ENCODE peak calls at places on chromosomes 16 and 17, in eight cellular contexts. U is IMR-90, M is GM23248, N is SK-N-SH, O is H9, S is fibroblast of lung, W is A549, Y is neuronal stem cell. E is an unnamed sample.
A peak's percentile ranks its signal among the peaks of the same experiment; 100 is the strongest.

GRCh38 chr17:17826942-17827785 is 9.6 kb downstream of the SREBF1 start:
- DNase-seq in U (no peak), M (no peak), O (no peak), S (no peak), Y (no peak), N (no peak), W (no peak), E (no peak)

GRCh38 chr17:77311371-77311981 is 170.7 kb downstream of the SEC14L1 start:
- DNase-seq in W (no peak), Y (no peak), S (no peak), O (no peak), M (no peak), N (no peak), U (no peak), E (no peak)

GRCh38 chr17:77365584-77366186 is 224.9 kb downstream of the SEC14L1 start:
- DNase-seq in M (peak; percentile 93), N (peak; percentile 48), W (peak; percentile 76), Y (no peak), O (no peak), S (peak; percentile 81), U (peak; percentile 93), E (peak; percentile 82)

GRCh38 chr17:77146882-77147281 is 6.1 kb downstream of the SEC14L1 start:
- DNase-seq in O (peak; percentile 63), S (no peak), N (no peak), W (no peak), M (no peak), U (no peak), Y (no peak), E (no peak)

GRCh38 chr16:3490911-3491629 is 4.2 kb downstream of the C16orf90 start:
- DNase-seq in Y (no peak), U (no peak), S (no peak), O (no peak), N (no peak), W (no peak), M (no peak), E (no peak)

GRCh38 chr16:55571191-55571897 is 4.9 kb downstream of the CAPNS2 start:
- DNase-seq in O (no peak), M (no peak), W (no peak), S (no peak), U (no peak), N (no peak), Y (no peak), E (no peak)

GRCh38 chr17:66143657-66144282 is 48.2 kb downstream of the CEP112 start:
- DNase-seq in S (no peak), O (no peak), W (no peak), U (no peak), Y (no peak), M (no peak), N (no peak), E (peak; percentile 8)

GRCh38 chr16:56317998-56318912 is 107.1 kb downstream of the AMFR start:
- DNase-seq in Y (peak; percentile 79), N (peak; percentile 97), M (peak; percentile 79), W (peak; percentile 66), S (peak; percentile 81), O (peak; percentile 86), U (peak; percentile 70), E (peak; percentile 73)

GRCh38 chr17:79276824-79277223 is 202.2 kb downstream of the ENGASE start:
- DNase-seq in U (no peak), O (no peak), N (no peak), M (peak; percentile 21), W (no peak), S (no peak), Y (no peak), E (no peak)

GRCh38 chr17:8563981-8564602 is 66.4 kb downstream of the MYH10 start:
- DNase-seq in S (peak; percentile 50), M (peak; percentile 54), Y (no peak), U (peak; percentile 73), O (no peak), N (no peak), W (no peak), E (no peak)

GRCh38 chr16:56347670-56348069 is 77.7 kb downstream of the AMFR start:
- DNase-seq in M (no peak), O (no peak), S (no peak), U (no peak), W (no peak), N (no peak), Y (no peak), E (no peak)

GRCh38 chr17:27914382-27914781 is 21.2 kb upstream of the LYRM9 start:
- DNase-seq in N (no peak), Y (no peak), S (no peak), W (no peak), U (no peak), O (no peak), M (no peak), E (no peak)

GRCh38 chr16:78566397-78567073 is 467.1 kb downstream of the WWOX start:
- DNase-seq in O (no peak), N (no peak), Y (no peak), W (no peak), M (no peak), U (no peak), S (no peak), E (no peak)

GRCh38 chr17:21044971-21045370 is 2.2 kb upstream of the USP22 start:
- DNase-seq in M (no peak), U (no peak), S (no peak), O (no peak), W (no peak), N (no peak), Y (no peak), E (no peak)

GRCh38 chr17:1469231-1469852 is 13.3 kb upstream of the CRK start:
- DNase-seq in W (peak; percentile 93), O (peak; percentile 77), U (no peak), S (no peak), Y (no peak), M (no peak), N (no peak), E (no peak)

GRCh38 chr17:1471931-1472727 is 16.1 kb upstream of the CRK start:
- DNase-seq in M (no peak), Y (no peak), O (peak; percentile 72), U (no peak), W (no peak), S (no peak), N (no peak), E (no peak)

GRCh38 chr17:1471490-1471889 is 15.5 kb upstream of the CRK start:
- DNase-seq in U (no peak), M (no peak), W (no peak), O (no peak), Y (no peak), S (no peak), N (no peak), E (no peak)

GRCh38 chr17:1470774-1471462 is 14.9 kb upstream of the CRK start:
- DNase-seq in N (no peak), W (no peak), O (no peak), M (no peak), U (no peak), S (no peak), Y (no peak), E (no peak)

GRCh38 chr17:1470071-1470773 is 14.2 kb upstream of the CRK start:
- DNase-seq in O (no peak), W (no peak), N (no peak), M (no peak), U (no peak), Y (no peak), S (no peak), E (no peak)
- H3K4me2 ChIP-seq in O (no peak overlapping the region), W (no peak overlapping the region), N (no peak overlapping the region), M (no peak overlapping the region), U (no peak overlapping the region), Y (no peak overlapping the region), S (no peak overlapping the region), E (no peak overlapping the region)

GRCh38 chr17:4314618-4315017 is 50.8 kb upstream of the ANKFY1 start:
- DNase-seq in W (no peak), M (no peak), S (no peak), U (no peak), O (no peak), N (no peak), Y (no peak), E (no peak)

GRCh38 chr17:4317648-4318047 is 48.8 kb downstream of the UBE2G1 start:
- DNase-seq in N (no peak), W (no peak), Y (no peak), S (no peak), M (no peak), O (no peak), U (no peak), E (no peak)

GRCh38 chr17:4313482-4314114 is 49.8 kb upstream of the ANKFY1 start:
- DNase-seq in W (no peak), N (no peak), S (no peak), O (no peak), U (no peak), Y (no peak), M (no peak), E (no peak)

GRCh38 chr17:4316648-4317047 is 49.8 kb downstream of the UBE2G1 start:
- DNase-seq in O (no peak), S (no peak), U (no peak), Y (no peak), N (no peak), M (no peak), W (no peak), E (no peak)

GRCh38 chr17:4314179-4314578 is 50.4 kb upstream of the ANKFY1 start:
- DNase-seq in Y (no peak), M (no peak), S (no peak), O (no peak), U (no peak), W (no peak), N (no peak), E (no peak)
- H3K4me2 ChIP-seq in Y (no peak overlapping the region), M (no peak overlapping the region), S (peak overlapping the region; percentile 29), O (no peak overlapping the region), U (no peak overlapping the region), W (no peak overlapping the region), N (no peak overlapping the region), E (no peak overlapping the region)

DNA sequence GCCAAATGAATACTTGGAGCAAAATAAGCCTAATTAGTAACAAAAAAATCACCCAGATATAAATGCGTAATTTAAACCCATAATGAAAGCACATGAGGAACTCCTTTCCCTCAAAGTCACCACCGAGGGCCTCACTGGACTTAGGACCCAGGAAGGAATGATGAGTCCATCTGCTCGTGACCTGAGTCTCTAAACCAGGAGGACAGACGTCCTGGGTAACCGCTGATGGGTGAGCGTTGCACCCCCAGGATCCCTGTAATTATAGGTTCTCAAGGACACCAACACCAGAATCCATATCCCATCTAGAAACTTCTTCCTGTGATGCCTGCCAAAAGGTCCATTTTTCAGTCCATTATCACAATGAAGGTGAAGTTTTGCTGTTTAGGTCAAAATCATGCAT is 121.4 kb downstream of the ZNF778 start:
- DNase-seq in W (no peak), U (no peak), Y (no peak), M (no peak), N (no peak), O (no peak), S (no peak), E (no peak)
- H3K4me2 ChIP-seq in W (peak overlapping the region; percentile 4), U (no peak overlapping the region), Y (no peak overlapping the region), M (no peak overlapping the region), N (no peak overlapping the region), O (no peak overlapping the region), S (no peak overlapping the region), E (no peak overlapping the region)

DNA sequence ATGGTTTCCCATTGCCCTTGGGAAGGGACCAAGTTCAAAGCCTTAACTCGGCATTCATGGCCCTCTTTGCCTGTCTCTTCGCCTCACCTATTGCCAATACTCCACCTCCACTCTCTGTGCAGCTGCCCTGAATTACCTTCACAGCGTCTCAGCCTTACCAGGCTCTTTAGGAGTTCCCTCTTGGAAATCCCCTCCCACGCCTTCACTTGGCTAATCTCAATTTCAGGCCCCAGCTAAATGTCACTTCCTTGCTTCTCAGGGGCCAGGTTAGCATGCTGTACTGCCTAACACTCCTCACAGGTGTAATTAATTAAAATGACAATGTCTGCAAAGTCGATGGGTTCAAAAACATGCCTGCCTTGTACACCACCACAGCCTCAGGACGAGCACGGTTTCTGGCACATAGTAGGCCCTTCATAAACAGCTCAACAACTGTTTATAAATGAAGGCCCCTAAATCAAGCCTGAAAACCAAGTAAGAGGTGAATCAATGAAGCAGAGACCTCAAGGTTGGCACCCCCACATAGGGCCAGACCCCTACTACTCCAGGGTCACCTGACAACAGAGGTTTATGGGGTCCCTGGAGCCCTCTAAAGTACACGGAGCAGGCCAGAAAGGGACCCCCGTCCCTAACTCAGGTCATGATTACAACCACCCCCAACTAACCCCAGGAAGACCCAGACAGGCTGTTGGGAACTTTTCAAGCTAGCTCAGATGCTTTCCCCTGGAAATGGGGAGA is 11.2 kb upstream of the EEF2K start:
- DNase-seq in O (no peak), N (no peak), U (no peak), S (no peak), W (no peak), M (no peak), Y (no peak), E (no peak)
- H3K4me2 ChIP-seq in O (no peak overlapping the region), N (no peak overlapping the region), U (no peak overlapping the region), S (no peak overlapping the region), W (peak overlapping the region; percentile 34), M (no peak overlapping the region), Y (no peak overlapping the region), E (peak overlapping the region; percentile 57)

E was measured in PC-3.